ENCODE peak calls at places on chromosomes 13 and 19, in seven cellular contexts. Z is stimulated activated CD8-positive, alpha-beta memory T cell treated with anti-CD3 and anti-CD28 coated beads, Interleukin-2, amount 100 ng/mL, for 1 hour; F is naive thymus-derived CD8-positive, alpha-beta T cell; P is DMS79 treated with DMSO at 0.1 percent for 48 hours; M is activated CD4-positive, alpha-beta T cell treated with anti-CD3 and anti-CD28 coated beads for 1 hour; J is ascending aorta; D is esophagus squamous epithelium. B is an unnamed sample.

GRCh38 chr13:107462501-107462900 is 752.8 kb downstream of the LIG4 start:
- DNase-seq in F (no peak), Z (no peak), P (no peak), J (no peak), M (no peak), D (no peak), B (no peak)

GRCh38 chr13:53068841-53069520 is 40.4 kb downstream of the OLFM4 start:
- DNase-seq in P (peak), Z (no peak), D (no peak), F (no peak), J (no peak), M (no peak), B (no peak)

GRCh38 chr13:76783798-76784197 is 102.4 kb downstream of the KCTD12 start:
- DNase-seq in Z (no peak), D (no peak), F (no peak), M (no peak), P (no peak), J (no peak), B (no peak)

GRCh38 chr13:50580684-50581305 is 262.7 kb downstream of the DLEU7 start:
- DNase-seq in D (no peak), J (no peak), F (no peak), Z (no peak), M (no peak), P (no peak), B (no peak)

GRCh38 chr13:108227651-108228272 is 9.6 kb downstream of the ABHD13 start:
- DNase-seq in Z (no peak), M (no peak), J (no peak), P (peak), D (no peak), F (peak), B (no peak)

GRCh38 chr19:19514215-19514633 is 1.1 kb downstream of the TSSK6 start:
- DNase-seq in F (no peak), J (no peak), Z (no peak), M (no peak), D (no peak), P (no peak), B (no peak)

GRCh38 chr13:90281709-90282108 is 1065.8 kb upstream of the MIR17HG start:
- DNase-seq in Z (no peak), F (no peak), D (no peak), J (no peak), P (no peak), M (no peak), B (no peak)

GRCh38 chr19:8505680-8506401 is 3.4 kb upstream of the PRAM1 start:
- DNase-seq in F (peak), Z (peak), J (no peak), P (peak), D (no peak), M (peak), B (no peak)

GRCh38 chr19:47049307-47049700 is 880 bp upstream of the TMEM160 start:
- DNase-seq in P (no peak), J (no peak), D (no peak), F (no peak), M (no peak), Z (no peak), B (no peak)

GRCh38 chr19:6773323-6773931 is 919 bp downstream of the VAV1 start:
- DNase-seq in Z (no peak), J (no peak), D (no peak), P (no peak), M (no peak), F (peak), B (no peak)

GRCh38 chr13:109628251-109628699 is 158.1 kb downstream of the IRS2 start:
- DNase-seq in M (no peak), Z (no peak), D (no peak), F (no peak), J (no peak), P (no peak), B (no peak)

GRCh38 chr19:5903054-5903501 is 512 bp downstream of the NDUFA11 start:
- DNase-seq in M (no peak), D (no peak), F (no peak), Z (no peak), J (no peak), P (no peak), B (no peak)

GRCh38 chr19:12838182-12838890 is at the start of gene MAST1:
- DNase-seq in P (peak), D (no peak), J (no peak), M (no peak), Z (no peak), F (peak), B (no peak)